ENCODE peak calls at places on chromosomes 1 and 21, in four cellular contexts. P, Q, I and S are unnamed samples.

GRCh38 chr21:36055551-36055950 is 4.8 kb downstream of the SETD4 start:
- DNase-seq in P (no peak), Q (peak; percentile 41), I (no peak), S (no peak)

GRCh38 chr1:172917972-172918371 is 132.8 kb downstream of the TNFSF18 start:
- DNase-seq in P (no peak), Q (no peak), I (no peak), S (no peak)

GRCh38 chr1:172775598-172776570 is 117.0 kb downstream of the FASLG start:
- DNase-seq in P (no peak), Q (no peak), I (no peak), S (no peak)

GRCh38 chr1:226111865-226112395 is 49.4 kb downstream of the H3-3A start:
- DNase-seq in P (peak; percentile 38), Q (no peak), I (no peak), S (no peak)

GRCh38 chr1:205576011-205576410 is 55.8 kb downstream of the ELK4 start:
- DNase-seq in P (no peak), Q (no peak), I (no peak), S (no peak)

GRCh38 chr1:2198571-2198970 is 4.0 kb upstream of the FAAP20 start:
- DNase-seq in P (no peak), Q (no peak), I (no peak), S (no peak)

GRCh38 chr1:174158767-174159252 is 510 bp upstream of the RABGAP1L start:
- DNase-seq in P (no peak), Q (no peak), I (no peak), S (no peak)

GRCh38 chr1:97192872-97193572 is 471.4 kb downstream of the PTBP2 start:
- DNase-seq in P (no peak), Q (no peak), I (no peak), S (no peak)

GRCh38 chr1:58923090-58923470 is 139.2 kb upstream of the JUN start:
- DNase-seq in P (no peak), Q (no peak), I (no peak), S (no peak)

GRCh38 chr1:44031051-44031899 is at the start of gene SLC6A9:
- DNase-seq in P (peak; percentile 57), Q (peak; percentile 66), I (peak; percentile 46), S (peak; percentile 30)

GRCh38 chr1:239263821-239264220 is 122.5 kb upstream of the CHRM3 start:
- DNase-seq in P (no peak), Q (no peak), I (no peak), S (no peak)

GRCh38 chr1:37123266-37123665 is 89.0 kb upstream of the GRIK3 start:
- DNase-seq in P (no peak), Q (no peak), I (no peak), S (no peak)

GRCh38 chr1:61078611-61079010 is 3.8 kb upstream of the NFIA start:
- DNase-seq in P (no peak), Q (no peak), I (no peak), S (no peak)

GRCh38 chr1:53617382-53618217 is 121.4 kb downstream of the GLIS1 start:
- DNase-seq in P (no peak), Q (no peak), I (no peak), S (no peak)

GRCh38 chr21:42850463-42850862 is 28.9 kb downstream of the WDR4 start:
- DNase-seq in P (no peak), Q (no peak), I (no peak), S (no peak)

GRCh38 chr1:8423702-8424538 is 106.0 kb downstream of the SLC45A1 start:
- DNase-seq in P (peak; percentile 71), Q (peak; percentile 73), I (peak; percentile 36), S (peak; percentile 32)

GRCh38 chr1:8133657-8134430 is 107.7 kb upstream of the ERRFI1 start:
- DNase-seq in P (peak; percentile 72), Q (peak; percentile 72), I (no peak), S (no peak)

GRCh38 chr21:17343055-17343454 is 169.8 kb upstream of the CXADR start:
- DNase-seq in P (no peak), Q (no peak), I (no peak), S (no peak)

GRCh38 chr1:208528577-208529240 is 284.5 kb upstream of the PLXNA2 start:
- DNase-seq in P (no peak), Q (no peak), I (no peak), S (no peak)